ENCODE peak calls at places on chromosomes 2 and 18, in seven cellular contexts. One of them, this sample, is unnamed.

GRCh38 chr2:158890296-158890905 is 78.0 kb upstream of the TANC1 start:
- DNase-seq in nephron progenitor cell: no peak
- DNase-seq in upper lobe of left lung: no peak
- DNase-seq in HepG2: no peak
- DNase-seq in nucleus accumbens: no peak
- DNase-seq in endothelial cell: no peak
- DNase-seq in epithelial cell of proximal tubule: no peak
- DNase-seq in this sample: no peak

GRCh38 chr18:74478316-74478715 is 17.8 kb upstream of the CNDP2 start:
- DNase-seq in nephron progenitor cell: no peak
- DNase-seq in upper lobe of left lung: no peak
- DNase-seq in HepG2: no peak
- DNase-seq in nucleus accumbens: no peak
- DNase-seq in endothelial cell: no peak
- DNase-seq in epithelial cell of proximal tubule: no peak
- DNase-seq in this sample: no peak

GRCh38 chr2:85601771-85602475 is 575 bp downstream of the TMEM150A start:
- DNase-seq in nephron progenitor cell: peak; percentile 72
- DNase-seq in upper lobe of left lung: peak; percentile 77
- DNase-seq in HepG2: peak; percentile 61
- DNase-seq in nucleus accumbens: peak; percentile 78
- DNase-seq in endothelial cell: no peak
- DNase-seq in epithelial cell of proximal tubule: no peak
- DNase-seq in this sample: peak; percentile 62

GRCh38 chr18:60120231-60120630 is 220.4 kb downstream of the PMAIP1 start:
- DNase-seq in nephron progenitor cell: no peak
- DNase-seq in upper lobe of left lung: no peak
- DNase-seq in HepG2: no peak
- DNase-seq in nucleus accumbens: no peak
- DNase-seq in endothelial cell: no peak
- DNase-seq in epithelial cell of proximal tubule: no peak
- DNase-seq in this sample: no peak

GRCh38 chr2:174342600-174343342 is 8.0 kb downstream of the SP9 start:
- DNase-seq in nephron progenitor cell: peak; percentile 35
- DNase-seq in upper lobe of left lung: no peak
- DNase-seq in HepG2: no peak
- DNase-seq in nucleus accumbens: no peak
- DNase-seq in endothelial cell: peak; percentile 16
- DNase-seq in epithelial cell of proximal tubule: no peak
- DNase-seq in this sample: no peak

GRCh38 chr18:53850918-53851317 is 373.6 kb downstream of the MBD2 start:
- DNase-seq in nephron progenitor cell: no peak
- DNase-seq in upper lobe of left lung: no peak
- DNase-seq in HepG2: no peak
- DNase-seq in nucleus accumbens: no peak
- DNase-seq in endothelial cell: no peak
- DNase-seq in epithelial cell of proximal tubule: no peak
- DNase-seq in this sample: no peak

GRCh38 chr2:121377676-121378075 is 92.7 kb upstream of the TFCP2L1 start:
- DNase-seq in nephron progenitor cell: no peak
- DNase-seq in upper lobe of left lung: no peak
- DNase-seq in HepG2: no peak
- DNase-seq in nucleus accumbens: no peak
- DNase-seq in endothelial cell: no peak
- DNase-seq in epithelial cell of proximal tubule: no peak
- DNase-seq in this sample: no peak

GRCh38 chr18:79569720-79570119 is 109.9 kb upstream of the CTDP1 start:
- DNase-seq in nephron progenitor cell: no peak
- DNase-seq in upper lobe of left lung: no peak
- DNase-seq in HepG2: no peak
- DNase-seq in nucleus accumbens: no peak
- DNase-seq in endothelial cell: no peak
- DNase-seq in epithelial cell of proximal tubule: no peak
- DNase-seq in this sample: no peak

GRCh38 chr18:13611616-13612110 is 114.7 kb downstream of the FAM210A start:
- DNase-seq in nephron progenitor cell: peak; percentile 31
- DNase-seq in upper lobe of left lung: peak; percentile 40
- DNase-seq in HepG2: no peak
- DNase-seq in nucleus accumbens: peak; percentile 61
- DNase-seq in endothelial cell: peak; percentile 25
- DNase-seq in epithelial cell of proximal tubule: no peak
- DNase-seq in this sample: peak; percentile 82

GRCh38 chr2:64327510-64328414 is 126.2 kb upstream of the LGALSL start:
- DNase-seq in nephron progenitor cell: peak; percentile 19
- DNase-seq in upper lobe of left lung: peak; percentile 58
- DNase-seq in HepG2: no peak
- DNase-seq in nucleus accumbens: peak; percentile 77
- DNase-seq in endothelial cell: no peak
- DNase-seq in epithelial cell of proximal tubule: no peak
- DNase-seq in this sample: peak; percentile 71

GRCh38 chr2:119004602-119005001 is 62.6 kb downstream of the MARCO start:
- DNase-seq in nephron progenitor cell: no peak
- DNase-seq in upper lobe of left lung: no peak
- DNase-seq in HepG2: no peak
- DNase-seq in nucleus accumbens: no peak
- DNase-seq in endothelial cell: no peak
- DNase-seq in epithelial cell of proximal tubule: no peak
- DNase-seq in this sample: no peak

GRCh38 chr2:197952540-197953202 is 148.3 kb downstream of the PLCL1 start:
- DNase-seq in nephron progenitor cell: no peak
- DNase-seq in upper lobe of left lung: no peak
- DNase-seq in HepG2: no peak
- DNase-seq in nucleus accumbens: no peak
- DNase-seq in endothelial cell: no peak
- DNase-seq in epithelial cell of proximal tubule: no peak
- DNase-seq in this sample: no peak

GRCh38 chr2:230942920-230943896 is 18.2 kb upstream of the GPR55 start:
- DNase-seq in nephron progenitor cell: no peak
- DNase-seq in upper lobe of left lung: no peak
- DNase-seq in HepG2: no peak
- DNase-seq in nucleus accumbens: no peak
- DNase-seq in endothelial cell: no peak
- DNase-seq in epithelial cell of proximal tubule: no peak
- DNase-seq in this sample: no peak

GRCh38 chr2:143398701-143399260 is 269.6 kb downstream of the ARHGAP15 start:
- DNase-seq in nephron progenitor cell: no peak
- DNase-seq in upper lobe of left lung: no peak
- DNase-seq in HepG2: no peak
- DNase-seq in nucleus accumbens: no peak
- DNase-seq in endothelial cell: no peak
- DNase-seq in epithelial cell of proximal tubule: no peak
- DNase-seq in this sample: no peak

GRCh38 chr2:239831272-239831731 is 193.8 kb downstream of the NDUFA10 start:
- DNase-seq in nephron progenitor cell: peak; percentile 26
- DNase-seq in upper lobe of left lung: no peak
- DNase-seq in HepG2: no peak
- DNase-seq in nucleus accumbens: no peak
- DNase-seq in endothelial cell: peak; percentile 35
- DNase-seq in epithelial cell of proximal tubule: no peak
- DNase-seq in this sample: peak; percentile 5

GRCh38 chr2:4914551-4914950 is 777.6 kb upstream of the SOX11 start:
- DNase-seq in nephron progenitor cell: no peak
- DNase-seq in upper lobe of left lung: peak; percentile 30
- DNase-seq in HepG2: no peak
- DNase-seq in nucleus accumbens: no peak
- DNase-seq in endothelial cell: no peak
- DNase-seq in epithelial cell of proximal tubule: peak; percentile 9
- DNase-seq in this sample: no peak

GRCh38 chr2:241417626-241418025 is 61.5 kb downstream of the FARP2 start:
- DNase-seq in nephron progenitor cell: no peak
- DNase-seq in upper lobe of left lung: no peak
- DNase-seq in HepG2: peak; percentile 66
- DNase-seq in nucleus accumbens: no peak
- DNase-seq in endothelial cell: no peak
- DNase-seq in epithelial cell of proximal tubule: no peak
- DNase-seq in this sample: no peak

GRCh38 chr2:38650012-38650411 is 15.9 kb upstream of the GALM start:
- DNase-seq in nephron progenitor cell: no peak
- DNase-seq in upper lobe of left lung: no peak
- DNase-seq in HepG2: no peak
- DNase-seq in nucleus accumbens: no peak
- DNase-seq in endothelial cell: no peak
- DNase-seq in epithelial cell of proximal tubule: no peak
- DNase-seq in this sample: no peak

GRCh38 chr2:174585111-174585510 is 12.5 kb downstream of the WIPF1 start:
- DNase-seq in nephron progenitor cell: no peak
- DNase-seq in upper lobe of left lung: no peak
- DNase-seq in HepG2: peak; percentile 13
- DNase-seq in nucleus accumbens: no peak
- DNase-seq in endothelial cell: no peak
- DNase-seq in epithelial cell of proximal tubule: no peak
- DNase-seq in this sample: no peak

GRCh38 chr2:239308696-239309397 is 92.0 kb downstream of the HDAC4 start:
- DNase-seq in nephron progenitor cell: no peak
- DNase-seq in upper lobe of left lung: peak; percentile 20
- DNase-seq in HepG2: no peak
- DNase-seq in nucleus accumbens: no peak
- DNase-seq in endothelial cell: no peak
- DNase-seq in epithelial cell of proximal tubule: no peak
- DNase-seq in this sample: peak; percentile 15

GRCh38 chr2:182573553-182573952 is 142.5 kb upstream of the DNAJC10 start:
- DNase-seq in nephron progenitor cell: no peak
- DNase-seq in upper lobe of left lung: no peak
- DNase-seq in HepG2: no peak
- DNase-seq in nucleus accumbens: no peak
- DNase-seq in endothelial cell: no peak
- DNase-seq in epithelial cell of proximal tubule: no peak
- DNase-seq in this sample: no peak

GRCh38 chr2:121324601-121325000 is 39.6 kb upstream of the TFCP2L1 start:
- DNase-seq in nephron progenitor cell: no peak
- DNase-seq in upper lobe of left lung: no peak
- DNase-seq in HepG2: no peak
- DNase-seq in nucleus accumbens: no peak
- DNase-seq in endothelial cell: no peak
- DNase-seq in epithelial cell of proximal tubule: no peak
- DNase-seq in this sample: no peak

GRCh38 chr2:69943000-69943840 is 18.2 kb downstream of the ASPRV1 start:
- DNase-seq in nephron progenitor cell: no peak
- DNase-seq in upper lobe of left lung: peak; percentile 43
- DNase-seq in HepG2: no peak
- DNase-seq in nucleus accumbens: no peak
- DNase-seq in endothelial cell: no peak
- DNase-seq in epithelial cell of proximal tubule: no peak
- DNase-seq in this sample: no peak

GRCh38 chr2:21317131-21317530 is 193.4 kb downstream of the TDRD15 start:
- DNase-seq in nephron progenitor cell: peak; percentile 59
- DNase-seq in upper lobe of left lung: peak; percentile 38
- DNase-seq in HepG2: peak; percentile 60
- DNase-seq in nucleus accumbens: no peak
- DNase-seq in endothelial cell: peak; percentile 49
- DNase-seq in epithelial cell of proximal tubule: no peak
- DNase-seq in this sample: peak; percentile 81

GRCh38 chr2:161946489-161947107 is 127.4 kb downstream of the DPP4 start:
- DNase-seq in nephron progenitor cell: peak; percentile 4
- DNase-seq in upper lobe of left lung: no peak
- DNase-seq in HepG2: peak; percentile 18
- DNase-seq in nucleus accumbens: no peak
- DNase-seq in endothelial cell: peak; percentile 9
- DNase-seq in epithelial cell of proximal tubule: no peak
- DNase-seq in this sample: no peak

GRCh38 chr2:119126650-119127049 is 31.9 kb downstream of the C1QL2 start:
- DNase-seq in nephron progenitor cell: peak; percentile 63
- DNase-seq in upper lobe of left lung: peak; percentile 29
- DNase-seq in HepG2: peak; percentile 26
- DNase-seq in nucleus accumbens: no peak
- DNase-seq in endothelial cell: peak; percentile 74
- DNase-seq in epithelial cell of proximal tubule: no peak
- DNase-seq in this sample: no peak

GRCh38 chr2:16604236-16604635 is 61.4 kb downstream of the CYRIA start:
- DNase-seq in nephron progenitor cell: no peak
- DNase-seq in upper lobe of left lung: no peak
- DNase-seq in HepG2: no peak
- DNase-seq in nucleus accumbens: no peak
- DNase-seq in endothelial cell: no peak
- DNase-seq in epithelial cell of proximal tubule: no peak
- DNase-seq in this sample: no peak

GRCh38 chr18:54517521-54517920 is 73.5 kb upstream of the DYNAP start:
- DNase-seq in nephron progenitor cell: no peak
- DNase-seq in upper lobe of left lung: no peak
- DNase-seq in HepG2: no peak
- DNase-seq in nucleus accumbens: no peak
- DNase-seq in endothelial cell: no peak
- DNase-seq in epithelial cell of proximal tubule: no peak
- DNase-seq in this sample: no peak

GRCh38 chr2:181546086-181546485 is 88.9 kb downstream of the ITGA4 start:
- DNase-seq in nephron progenitor cell: no peak
- DNase-seq in upper lobe of left lung: no peak
- DNase-seq in HepG2: no peak
- DNase-seq in nucleus accumbens: no peak
- DNase-seq in endothelial cell: no peak
- DNase-seq in epithelial cell of proximal tubule: peak; percentile 63
- DNase-seq in this sample: no peak

GRCh38 chr2:134278546-134278945 is 24.7 kb downstream of the MGAT5 start:
- DNase-seq in nephron progenitor cell: no peak
- DNase-seq in upper lobe of left lung: no peak
- DNase-seq in HepG2: no peak
- DNase-seq in nucleus accumbens: no peak
- DNase-seq in endothelial cell: no peak
- DNase-seq in epithelial cell of proximal tubule: no peak
- DNase-seq in this sample: no peak

GRCh38 chr2:158497486-158497885 is 40.7 kb downstream of the PKP4 start:
- DNase-seq in nephron progenitor cell: no peak
- DNase-seq in upper lobe of left lung: no peak
- DNase-seq in HepG2: peak; percentile 55
- DNase-seq in nucleus accumbens: no peak
- DNase-seq in endothelial cell: no peak
- DNase-seq in epithelial cell of proximal tubule: peak; percentile 31
- DNase-seq in this sample: no peak

GRCh38 chr2:32068-32467 is 14.2 kb downstream of the FAM110C start:
- DNase-seq in nephron progenitor cell: no peak
- DNase-seq in upper lobe of left lung: no peak
- DNase-seq in HepG2: no peak
- DNase-seq in nucleus accumbens: no peak
- DNase-seq in endothelial cell: no peak
- DNase-seq in epithelial cell of proximal tubule: no peak
- DNase-seq in this sample: no peak

GRCh38 chr18:68504441-68505221 is 210.3 kb downstream of the TMX3 start:
- DNase-seq in nephron progenitor cell: no peak
- DNase-seq in upper lobe of left lung: no peak
- DNase-seq in HepG2: no peak
- DNase-seq in nucleus accumbens: no peak
- DNase-seq in endothelial cell: no peak
- DNase-seq in epithelial cell of proximal tubule: no peak
- DNase-seq in this sample: no peak

GRCh38 chr2:9336534-9337354 is 86.6 kb downstream of the ITGB1BP1 start:
- DNase-seq in nephron progenitor cell: no peak
- DNase-seq in upper lobe of left lung: no peak
- DNase-seq in HepG2: peak; percentile 93
- DNase-seq in nucleus accumbens: no peak
- DNase-seq in endothelial cell: no peak
- DNase-seq in epithelial cell of proximal tubule: peak; percentile 51
- DNase-seq in this sample: no peak

This sample was measured in head of caudate nucleus.